ENCODE peak calls at places on chromosomes 11 and 22, in seven cellular contexts. One of them, this sample, is unnamed.

GRCh38 chr11:43399983-43400630 is 41.4 kb downstream of the TTC17 start:
- DNase-seq in AG09309: no peak
- DNase-seq in MM.1S: no peak
- DNase-seq in Calu3: no peak
- DNase-seq in GM23338: no peak
- DNase-seq in HepG2: no peak
- DNase-seq in fibroblast of lung: peak; percentile 7
- DNase-seq in this sample: no peak

GRCh38 chr11:113021111-113021510 is 59.9 kb downstream of the NCAM1 start:
- DNase-seq in fibroblast of lung: no peak
- DNase-seq in MM.1S: no peak
- DNase-seq in GM23338: no peak
- DNase-seq in AG09309: no peak
- DNase-seq in HepG2: no peak
- DNase-seq in Calu3: no peak
- DNase-seq in this sample: no peak

GRCh38 chr11:124193221-124193945 is 10.2 kb downstream of the OR10D3 start:
- DNase-seq in Calu3: no peak
- DNase-seq in AG09309: no peak
- DNase-seq in fibroblast of lung: no peak
- DNase-seq in MM.1S: no peak
- DNase-seq in GM23338: peak; percentile 17
- DNase-seq in HepG2: no peak
- DNase-seq in this sample: no peak

GRCh38 chr22:18096823-18097222 is 13.8 kb upstream of the TUBA8 start:
- DNase-seq in HepG2: no peak
- DNase-seq in Calu3: no peak
- DNase-seq in AG09309: no peak
- DNase-seq in GM23338: no peak
- DNase-seq in MM.1S: no peak
- DNase-seq in fibroblast of lung: no peak
- DNase-seq in this sample: no peak

GRCh38 chr11:57680552-57680874 is 12.6 kb downstream of the ZDHHC5 start:
- DNase-seq in Calu3: peak; percentile 31
- DNase-seq in GM23338: no peak
- DNase-seq in MM.1S: no peak
- DNase-seq in fibroblast of lung: peak; percentile 39
- DNase-seq in AG09309: no peak
- DNase-seq in HepG2: no peak
- DNase-seq in this sample: no peak

GRCh38 chr11:69941546-69942332 is 122.5 kb upstream of the FGF3 start:
- DNase-seq in AG09309: no peak
- DNase-seq in HepG2: no peak
- DNase-seq in MM.1S: no peak
- DNase-seq in Calu3: no peak
- DNase-seq in GM23338: no peak
- DNase-seq in fibroblast of lung: no peak
- DNase-seq in this sample: no peak

GRCh38 chr11:74957937-74958629 is 9.0 kb downstream of the SPCS2 start:
- DNase-seq in HepG2: no peak
- DNase-seq in Calu3: no peak
- DNase-seq in MM.1S: no peak
- DNase-seq in GM23338: no peak
- DNase-seq in fibroblast of lung: no peak
- DNase-seq in AG09309: no peak
- DNase-seq in this sample: no peak

GRCh38 chr11:130448416-130449068 is at the start of gene ADAMTS15:
- DNase-seq in HepG2: peak; percentile 9
- DNase-seq in GM23338: peak; percentile 95
- DNase-seq in fibroblast of lung: peak; percentile 92
- DNase-seq in MM.1S: peak; percentile 91
- DNase-seq in AG09309: no peak
- DNase-seq in Calu3: peak; percentile 75
- DNase-seq in this sample: no peak

GRCh38 chr11:2548596-2548995 is 103.8 kb downstream of the KCNQ1 start:
- DNase-seq in GM23338: no peak
- DNase-seq in HepG2: no peak
- DNase-seq in Calu3: no peak
- DNase-seq in MM.1S: no peak
- DNase-seq in fibroblast of lung: no peak
- DNase-seq in AG09309: no peak
- DNase-seq in this sample: no peak

GRCh38 chr22:20547029-20547428 is 39.6 kb downstream of the MED15 start:
- DNase-seq in HepG2: no peak
- DNase-seq in fibroblast of lung: no peak
- DNase-seq in GM23338: no peak
- DNase-seq in MM.1S: no peak
- DNase-seq in AG09309: no peak
- DNase-seq in Calu3: no peak
- DNase-seq in this sample: no peak

GRCh38 chr22:20548806-20549205 is 41.4 kb downstream of the MED15 start:
- DNase-seq in Calu3: no peak
- DNase-seq in MM.1S: no peak
- DNase-seq in AG09309: no peak
- DNase-seq in HepG2: no peak
- DNase-seq in GM23338: no peak
- DNase-seq in fibroblast of lung: no peak
- DNase-seq in this sample: no peak

GRCh38 chr22:20550057-20550817 is 42.8 kb downstream of the MED15 start:
- DNase-seq in AG09309: no peak
- DNase-seq in GM23338: no peak
- DNase-seq in fibroblast of lung: no peak
- DNase-seq in HepG2: no peak
- DNase-seq in Calu3: no peak
- DNase-seq in MM.1S: no peak
- DNase-seq in this sample: no peak

GRCh38 chr22:20550851-20551744 is 43.7 kb downstream of the MED15 start:
- DNase-seq in fibroblast of lung: peak; percentile 87
- DNase-seq in AG09309: no peak
- DNase-seq in GM23338: peak; percentile 52
- DNase-seq in HepG2: no peak
- DNase-seq in MM.1S: no peak
- DNase-seq in Calu3: no peak
- DNase-seq in this sample: peak; percentile 42

GRCh38 chr22:20549232-20549841 is 41.9 kb downstream of the MED15 start:
- DNase-seq in GM23338: peak; percentile 26
- DNase-seq in Calu3: no peak
- DNase-seq in HepG2: no peak
- DNase-seq in MM.1S: no peak
- DNase-seq in fibroblast of lung: peak; percentile 58
- DNase-seq in AG09309: no peak
- DNase-seq in this sample: no peak
- TF ChIP-seq CTCF in GM23338: no peak
- TF ChIP-seq CTCF in Calu3: no peak
- TF ChIP-seq CTCF in HepG2: no peak
- TF ChIP-seq CTCF in MM.1S: no peak
- TF ChIP-seq CTCF in fibroblast of lung: no peak
- TF ChIP-seq CTCF in AG09309: no peak
- TF ChIP-seq CTCF in this sample: no peak

DNA sequence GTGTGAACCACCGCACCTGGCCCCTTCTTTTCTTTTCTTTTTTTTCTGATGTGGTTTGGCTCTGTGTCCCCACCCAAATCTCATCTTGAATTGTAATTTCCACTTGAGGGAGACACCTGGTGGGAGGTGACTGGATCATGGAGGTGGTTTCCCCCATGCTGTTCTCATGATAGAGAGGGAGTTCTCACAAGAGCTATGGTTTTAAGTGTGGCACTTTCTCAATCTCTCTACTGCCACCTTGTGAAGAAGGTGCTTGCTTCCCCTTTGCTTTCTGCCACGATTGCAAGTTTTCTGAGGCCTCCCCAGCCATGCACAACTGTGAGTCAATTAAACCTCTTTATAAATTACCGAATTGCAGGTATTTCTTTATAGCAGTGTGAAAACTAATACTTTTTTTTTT is 4.9 kb upstream of the TCN2 start:
- DNase-seq in fibroblast of lung: peak; percentile 23
- DNase-seq in AG09309: no peak
- DNase-seq in Calu3: peak; percentile 31
- DNase-seq in GM23338: peak; percentile 78
- DNase-seq in MM.1S: peak; percentile 63
- DNase-seq in HepG2: peak; percentile 47
- DNase-seq in this sample: no peak
- TF ChIP-seq CTCF in fibroblast of lung: peak; percentile 42
- TF ChIP-seq CTCF in AG09309: peak; percentile 39
- TF ChIP-seq CTCF in Calu3: peak; percentile 63
- TF ChIP-seq CTCF in GM23338: peak; percentile 61
- TF ChIP-seq CTCF in MM.1S: peak; percentile 48
- TF ChIP-seq CTCF in HepG2: peak; percentile 64
- TF ChIP-seq CTCF in this sample: no peak

GRCh38 chr11:35193767-35194166 is 54.8 kb downstream of the CD44 start:
- DNase-seq in GM23338: no peak
- DNase-seq in MM.1S: no peak
- DNase-seq in HepG2: no peak
- DNase-seq in Calu3: no peak
- DNase-seq in fibroblast of lung: no peak
- DNase-seq in AG09309: no peak
- DNase-seq in this sample: no peak

GRCh38 chr11:35190804-35191348 is 51.9 kb downstream of the CD44 start:
- DNase-seq in MM.1S: no peak
- DNase-seq in HepG2: peak; percentile 68
- DNase-seq in AG09309: no peak
- DNase-seq in fibroblast of lung: peak; percentile 46
- DNase-seq in Calu3: no peak
- DNase-seq in GM23338: no peak
- DNase-seq in this sample: no peak

GRCh38 chr11:35187996-35188395 is 49.0 kb downstream of the CD44 start:
- DNase-seq in Calu3: no peak
- DNase-seq in fibroblast of lung: no peak
- DNase-seq in HepG2: no peak
- DNase-seq in GM23338: no peak
- DNase-seq in AG09309: no peak
- DNase-seq in MM.1S: no peak
- DNase-seq in this sample: no peak

DNA sequence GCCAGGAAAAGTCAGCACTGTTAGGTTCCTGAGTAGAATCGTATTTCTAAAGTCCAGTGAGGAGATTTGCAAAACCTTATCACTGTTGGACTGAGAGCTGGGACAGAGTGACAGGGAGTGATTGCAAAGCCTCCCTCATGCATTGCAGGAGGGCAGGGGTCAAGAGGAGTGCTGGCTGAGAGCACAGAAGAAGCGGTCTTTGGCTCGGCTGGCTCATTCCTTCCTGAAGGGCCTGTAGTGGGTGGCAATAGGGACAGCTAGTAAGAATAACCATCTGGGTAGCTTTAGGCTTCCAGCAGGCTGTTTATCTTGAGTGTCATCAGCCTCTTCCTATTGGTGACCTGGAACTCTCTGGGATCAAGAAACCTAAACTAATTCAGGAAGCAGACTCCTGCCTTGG is 53.4 kb downstream of the CD44 start:
- DNase-seq in MM.1S: no peak
- DNase-seq in GM23338: no peak
- DNase-seq in HepG2: peak; percentile 34
- DNase-seq in fibroblast of lung: peak; percentile 54
- DNase-seq in AG09309: no peak
- DNase-seq in Calu3: no peak
- DNase-seq in this sample: no peak
- TF ChIP-seq CTCF in MM.1S: no peak
- TF ChIP-seq CTCF in GM23338: no peak
- TF ChIP-seq CTCF in HepG2: no peak
- TF ChIP-seq CTCF in fibroblast of lung: no peak
- TF ChIP-seq CTCF in AG09309: no peak
- TF ChIP-seq CTCF in Calu3: no peak
- TF ChIP-seq CTCF in this sample: no peak

DNA sequence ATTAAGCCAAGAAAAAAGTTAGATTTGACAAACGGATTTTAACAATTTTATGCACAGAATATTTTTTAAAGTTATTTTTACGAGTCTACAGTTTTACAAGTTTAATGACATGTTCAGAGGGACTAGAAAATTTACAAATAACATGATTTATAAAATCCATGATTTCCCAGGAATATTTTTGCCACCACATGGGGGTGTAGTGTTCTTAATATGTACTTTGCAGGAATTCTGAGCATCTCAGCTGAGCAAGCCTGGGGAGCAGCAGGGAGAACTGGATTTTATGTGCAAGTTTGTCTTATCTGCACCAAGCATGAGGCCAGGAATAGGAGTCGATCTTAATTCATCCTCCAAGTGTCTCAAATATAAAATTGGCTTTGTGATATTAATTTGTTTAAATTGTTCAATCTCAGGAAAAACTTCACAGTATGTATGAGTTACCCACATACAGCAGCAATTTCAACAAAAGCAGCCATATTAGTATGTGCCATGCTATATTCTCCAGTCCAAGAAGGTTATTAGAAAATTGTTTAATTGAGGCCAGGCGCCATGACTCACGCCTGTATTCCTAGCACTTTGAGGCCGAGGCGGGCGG is 826.3 kb downstream of the DLG2 start:
- DNase-seq in AG09309: peak; percentile 28
- DNase-seq in fibroblast of lung: peak; percentile 51
- DNase-seq in Calu3: peak; percentile 6
- DNase-seq in GM23338: peak; percentile 39
- DNase-seq in HepG2: peak; percentile 13
- DNase-seq in MM.1S: no peak
- DNase-seq in this sample: no peak
- TF ChIP-seq CTCF in AG09309: peak; percentile 53
- TF ChIP-seq CTCF in fibroblast of lung: peak; percentile 22
- TF ChIP-seq CTCF in Calu3: no peak
- TF ChIP-seq CTCF in GM23338: peak; percentile 43
- TF ChIP-seq CTCF in HepG2: peak; percentile 11
- TF ChIP-seq CTCF in MM.1S: peak; percentile 21
- TF ChIP-seq CTCF in this sample: no peak

DNA sequence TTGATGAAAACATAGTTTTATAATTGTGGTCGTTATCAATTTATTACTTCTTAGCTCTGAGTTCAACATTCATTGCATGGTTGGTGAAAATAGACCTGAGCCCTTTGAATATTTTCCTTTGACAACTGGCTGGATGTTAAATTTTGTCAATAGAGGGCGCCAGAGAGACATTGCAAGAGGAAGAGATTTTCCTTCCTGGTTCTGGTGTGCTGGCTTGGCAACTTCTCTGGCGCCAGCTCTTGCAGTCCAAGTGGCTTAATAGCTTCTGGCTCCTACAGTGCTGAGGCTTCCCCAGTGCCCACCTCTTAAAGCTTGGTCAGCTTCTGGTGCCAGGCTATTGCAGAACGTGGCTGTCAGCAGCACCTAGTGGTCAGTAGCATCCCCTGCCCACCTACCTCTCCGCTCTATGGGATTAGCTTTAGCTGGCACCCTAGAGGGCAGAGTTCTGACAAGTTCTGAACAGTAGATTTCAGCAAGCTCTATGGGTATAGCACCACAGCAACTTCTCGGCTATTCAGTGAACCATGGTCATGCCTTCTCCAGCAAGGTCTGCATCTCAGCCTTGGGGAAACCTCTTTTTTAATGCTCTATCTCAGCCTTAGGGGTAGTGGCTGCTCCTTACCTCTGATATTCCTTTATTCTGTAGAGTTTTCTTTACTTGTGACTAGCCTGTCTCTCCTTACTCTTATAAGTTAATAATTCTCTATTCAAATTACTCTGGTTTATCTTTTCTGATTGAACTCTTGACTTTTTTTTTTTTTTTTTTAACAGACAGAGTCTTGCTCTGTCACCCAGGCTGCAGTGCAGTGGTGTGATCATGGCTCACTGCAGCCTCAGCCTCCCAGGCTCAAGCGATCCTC is 59.4 kb downstream of the ACER3 start:
- DNase-seq in GM23338: peak; percentile 95
- DNase-seq in AG09309: peak; percentile 70
- DNase-seq in MM.1S: peak; percentile 87
- DNase-seq in HepG2: peak; percentile 79
- DNase-seq in fibroblast of lung: peak; percentile 75
- DNase-seq in Calu3: peak; percentile 82
- DNase-seq in this sample: peak; percentile 30
- TF ChIP-seq CTCF in GM23338: peak; percentile 100
- TF ChIP-seq CTCF in AG09309: peak; percentile 88
- TF ChIP-seq CTCF in MM.1S: peak; percentile 90
- TF ChIP-seq CTCF in HepG2: peak; percentile 84
- TF ChIP-seq CTCF in fibroblast of lung: peak; percentile 84
- TF ChIP-seq CTCF in Calu3: peak; percentile 81
- TF ChIP-seq CTCF in this sample: peak; percentile 80

GRCh38 chr11:27390318-27390958 is 27.4 kb upstream of the CCDC34 start:
- DNase-seq in GM23338: peak; percentile 49
- DNase-seq in fibroblast of lung: no peak
- DNase-seq in AG09309: no peak
- DNase-seq in HepG2: no peak
- DNase-seq in Calu3: no peak
- DNase-seq in MM.1S: no peak
- DNase-seq in this sample: no peak
- TF ChIP-seq CTCF in GM23338: peak; percentile 58
- TF ChIP-seq CTCF in fibroblast of lung: no peak
- TF ChIP-seq CTCF in AG09309: no peak
- TF ChIP-seq CTCF in HepG2: no peak
- TF ChIP-seq CTCF in Calu3: no peak
- TF ChIP-seq CTCF in MM.1S: no peak
- TF ChIP-seq CTCF in this sample: no peak